ENCODE peak calls at places on chromosomes 5 and 9, in four cellular contexts. U is GM10248, T is hepatocyte, L is Caki2. D is an unnamed sample.

GRCh38 chr5:52920929-52921328 is 68.2 kb upstream of the ITGA2 start:
- DNase-seq in U (no peak), T (no peak), L (no peak), D (no peak)

GRCh38 chr5:123549256-123549904 is 37.4 kb downstream of the CSNK1G3 start:
- DNase-seq in U (peak; percentile 29), T (no peak), L (no peak), D (no peak)

GRCh38 chr9:70588381-70588780 is 173.9 kb upstream of the KLF9 start:
- DNase-seq in U (no peak), T (no peak), L (no peak), D (no peak)

GRCh38 chr9:121729769-121730168 is 78.3 kb downstream of the DAB2IP start:
- DNase-seq in U (no peak), T (no peak), L (no peak), D (no peak)

GRCh38 chr9:121299467-121300282 is 31.7 kb downstream of the GSN start:
- DNase-seq in U (peak; percentile 56), T (peak; percentile 61), L (no peak), D (no peak)

GRCh38 chr5:122665087-122665486 is 109.8 kb upstream of the SNX2 start:
- DNase-seq in U (no peak), T (no peak), L (no peak), D (no peak)

GRCh38 chr5:80757290-80757689 is 102.5 kb upstream of the DHFR start:
- DNase-seq in U (no peak), T (no peak), L (no peak), D (no peak)

GRCh38 chr9:122004589-122004988 is 88.5 kb downstream of the TTLL11 start:
- DNase-seq in U (no peak), T (no peak), L (no peak), D (no peak)

GRCh38 chr5:27592231-27592630 is 553.8 kb upstream of the CDH9 start:
- DNase-seq in U (no peak), T (no peak), L (peak; percentile 75), D (peak; percentile 89)

GRCh38 chr9:88481933-88482332 is 53.0 kb upstream of the NXNL2 start:
- DNase-seq in U (no peak), T (no peak), L (no peak), D (no peak)

GRCh38 chr9:88532320-88532719 is 2.7 kb upstream of the NXNL2 start:
- DNase-seq in U (no peak), T (peak; percentile 66), L (peak; percentile 87), D (peak; percentile 83)